ENCODE peak calls at places on chromosomes 2 and 18, in nine cellular contexts. N is pancreas, F is endothelial cell of umbilical vein, W is fibroblast of mammary gland, U is mucosa of descending colon, G is fibroblast of pulmonary artery, Y is vagina, D is HCT116, Z is fibroblast of lung. I is an unnamed sample.
A peak's percentile ranks its signal among the peaks of the same experiment; 100 is the strongest.

GRCh38 chr2:101048756-101049155 is 46.7 kb downstream of the RPL31 start:
- DNase-seq in N (no peak), F (no peak), W (no peak), U (no peak), G (no peak), Y (no peak), D (no peak), Z (no peak), I (no peak)

GRCh38 chr2:18267501-18267900 is 293.0 kb downstream of the RDH14 start:
- DNase-seq in N (no peak), F (no peak), W (peak; percentile 6), U (no peak), G (no peak), Y (no peak), D (no peak), Z (peak; percentile 6), I (no peak)

GRCh38 chr2:43300781-43301586 is 74.6 kb upstream of the ZFP36L2 start:
- DNase-seq in N (peak; percentile 53), F (no peak), W (no peak), U (no peak), G (no peak), Y (peak; percentile 91), D (no peak), Z (no peak), I (peak; percentile 85)

GRCh38 chr2:127261835-127262234 is 32.1 kb downstream of the ERCC3 start:
- DNase-seq in N (no peak), F (no peak), W (peak; percentile 6), U (no peak), G (peak; percentile 60), Y (no peak), D (no peak), Z (peak; percentile 94), I (no peak)

GRCh38 chr2:24007693-24008092 is 2.2 kb upstream of the MFSD2B start:
- DNase-seq in N (no peak), F (no peak), W (no peak), U (no peak), G (no peak), Y (no peak), D (no peak), Z (no peak), I (no peak)

GRCh38 chr2:127701651-127702394 is 526 bp downstream of the SFT2D3 start:
- DNase-seq in N (peak; percentile 63), F (peak; percentile 80), W (peak; percentile 63), U (peak; percentile 91), G (peak; percentile 77), Y (no peak), D (peak; percentile 16), Z (peak; percentile 67), I (peak; percentile 87)

GRCh38 chr2:185185044-185185443 is 553.6 kb upstream of the FSIP2 start:
- DNase-seq in N (no peak), F (no peak), W (no peak), U (peak; percentile 25), G (no peak), Y (no peak), D (no peak), Z (no peak), I (no peak)

GRCh38 chr2:120861576-120862191 is 126.0 kb downstream of the GLI2 start:
- DNase-seq in N (no peak), F (no peak), W (peak; percentile 76), U (no peak), G (no peak), Y (no peak), D (no peak), Z (no peak), I (no peak)

GRCh38 chr2:156300337-156300736 is 32.2 kb downstream of the NR4A2 start:
- DNase-seq in N (no peak), F (no peak), W (no peak), U (no peak), G (no peak), Y (no peak), D (no peak), Z (no peak), I (no peak)

GRCh38 chr18:39523281-39523680 is 1957.7 kb upstream of the CELF4 start:
- DNase-seq in N (no peak), F (peak; percentile 57), W (peak; percentile 75), U (no peak), G (peak; percentile 34), Y (no peak), D (peak; percentile 40), Z (peak; percentile 29), I (no peak)

GRCh38 chr2:185142677-185143076 is 544.3 kb downstream of the ZNF804A start:
- DNase-seq in N (no peak), F (no peak), W (no peak), U (no peak), G (no peak), Y (no peak), D (no peak), Z (no peak), I (no peak)

GRCh38 chr18:11994708-11995444 is 13.6 kb downstream of the IMPA2 start:
- DNase-seq in N (no peak), F (no peak), W (peak; percentile 50), U (peak; percentile 51), G (no peak), Y (no peak), D (no peak), Z (peak; percentile 49), I (no peak)

GRCh38 chr2:109210431-109211200 is 81.6 kb downstream of the SH3RF3 start:
- DNase-seq in N (no peak), F (no peak), W (peak; percentile 55), U (no peak), G (peak; percentile 35), Y (no peak), D (no peak), Z (peak; percentile 46), I (no peak)

GRCh38 chr2:120878970-120879369 is 143.3 kb downstream of the GLI2 start:
- DNase-seq in N (no peak), F (no peak), W (no peak), U (no peak), G (no peak), Y (no peak), D (no peak), Z (no peak), I (no peak)

DNA sequence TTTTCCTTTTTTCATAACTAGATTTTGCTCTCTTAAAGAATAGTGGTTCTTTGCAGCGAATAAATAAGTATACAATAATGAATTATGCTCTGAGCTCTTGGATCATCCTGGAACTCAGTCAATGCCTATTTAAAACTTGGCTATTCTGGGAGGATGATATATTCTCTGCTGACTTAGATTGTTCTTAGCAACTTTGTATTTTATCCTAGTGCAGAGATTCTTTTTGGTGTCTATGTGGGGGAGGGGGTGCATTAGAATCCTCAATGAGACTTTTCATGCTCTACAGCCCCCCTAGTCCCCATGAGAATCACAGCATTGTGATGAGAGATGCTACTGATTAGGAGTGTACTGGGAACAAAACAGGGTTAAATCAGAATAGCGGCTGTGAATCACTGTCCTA is 8.8 kb upstream of the FAM98A start:
- DNase-seq in N (no peak), F (no peak), W (no peak), U (no peak), G (peak; percentile 20), Y (no peak), D (no peak), Z (no peak), I (no peak)
- H3K4me3 ChIP-seq in N (no peak overlapping the region), F (no peak overlapping the region), W (no peak overlapping the region), U (no peak overlapping the region), G (no peak overlapping the region), Y (no peak overlapping the region), D (no peak overlapping the region), Z (no peak overlapping the region), I (no peak overlapping the region)

DNA sequence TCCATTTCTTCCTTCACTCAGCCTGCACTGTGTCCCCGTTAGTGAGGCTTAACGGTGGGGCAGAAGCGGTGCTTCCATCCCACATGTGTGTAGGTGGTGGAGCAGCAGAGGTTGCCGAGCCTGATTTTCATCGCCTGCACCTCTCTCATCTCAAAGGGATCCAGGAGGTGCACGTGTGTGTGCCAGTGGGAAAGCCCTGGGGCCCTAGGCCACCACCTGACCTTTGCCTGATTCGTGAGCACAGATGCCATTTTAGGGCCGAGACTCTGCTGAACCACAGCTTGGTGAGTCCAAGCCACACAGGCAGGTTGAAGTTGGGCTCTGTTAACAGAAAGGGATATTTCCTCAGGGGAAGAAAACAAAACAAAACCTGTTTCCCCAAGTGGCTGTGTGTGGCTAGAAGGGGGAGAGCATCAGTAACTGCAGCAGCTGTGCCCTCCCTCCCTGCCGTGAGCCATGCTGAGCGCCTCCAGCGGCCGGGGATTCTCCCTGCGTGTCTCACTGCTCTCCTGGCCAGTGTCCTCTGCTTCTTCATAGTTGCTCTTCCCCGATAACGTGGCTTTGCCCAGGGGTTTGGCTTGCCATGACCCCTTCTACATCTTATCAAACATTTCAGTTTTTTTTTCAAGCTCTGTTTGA is 81.5 kb downstream of the MAPRE2 start:
- DNase-seq in N (no peak), F (no peak), W (no peak), U (no peak), G (no peak), Y (no peak), D (no peak), Z (no peak), I (no peak)
- TF ChIP-seq CTCF in N (no peak), F (no peak), W (no peak), U (no peak), G (peak; percentile 11), Y (no peak), D (no peak), Z (no peak), I (no peak)

GRCh38 chr18:43129946-43130523 is 14.6 kb upstream of the RIT2 start:
- DNase-seq in N (no peak), F (no peak), W (peak; percentile 39), U (no peak), G (no peak), Y (no peak), D (no peak), Z (peak; percentile 27), I (no peak)
- H3K4me3 ChIP-seq in N (no peak overlapping the region), F (no peak overlapping the region), W (peak overlapping the region; percentile 17), U (no peak overlapping the region), G (peak overlapping the region; percentile 17), Y (peak overlapping the region; percentile 25), D (no peak overlapping the region), Z (peak overlapping the region; percentile 52), I (peak overlapping the region; percentile 64)

GRCh38 chr2:136994793-136995192 is 229.4 kb downstream of the THSD7B start:
- DNase-seq in N (no peak), F (no peak), W (no peak), U (no peak), G (no peak), Y (no peak), D (no peak), Z (no peak), I (no peak)

GRCh38 chr2:136985044-136985443 is 219.7 kb downstream of the THSD7B start:
- DNase-seq in N (no peak), F (no peak), W (no peak), U (no peak), G (peak; percentile 22), Y (no peak), D (no peak), Z (no peak), I (no peak)

GRCh38 chr2:136986605-136987221 is 221.4 kb downstream of the THSD7B start:
- DNase-seq in N (no peak), F (no peak), W (no peak), U (no peak), G (no peak), Y (no peak), D (no peak), Z (no peak), I (no peak)

DNA sequence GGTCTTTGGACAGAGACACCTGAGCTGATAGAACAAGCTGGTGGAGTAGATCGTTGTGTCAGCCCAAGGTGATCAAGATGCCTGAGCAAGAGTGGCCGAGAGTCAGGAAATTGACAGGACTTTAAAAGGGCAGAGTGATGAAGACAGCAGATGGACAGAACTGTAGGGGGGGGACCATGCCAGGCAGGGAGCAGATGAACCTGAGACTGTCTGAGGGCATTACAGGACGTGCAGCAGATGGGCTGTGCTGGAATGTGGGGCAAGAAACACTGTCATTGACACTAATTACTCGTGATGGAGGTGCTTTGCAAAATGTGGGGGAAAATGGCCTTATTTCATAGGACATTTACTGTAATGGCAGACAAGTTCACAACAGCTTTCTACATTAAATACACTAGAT is 225.0 kb downstream of the THSD7B start:
- DNase-seq in N (no peak), F (no peak), W (no peak), U (no peak), G (no peak), Y (no peak), D (no peak), Z (no peak), I (no peak)
- TF ChIP-seq CTCF in N (no peak), F (no peak), W (no peak), U (no peak), G (no peak), Y (no peak), D (no peak), Z (no peak), I (no peak)

I was measured in coronary artery.